ENCODE peak calls at places on chromosomes 2 and 18, in four cellular contexts. One of them, this sample, is unnamed.

GRCh38 chr2:18749912-18750526 is 160.7 kb upstream of the NT5C1B start:
- DNase-seq in H1: no peak
- DNase-seq in HepG2: peak
- DNase-seq in K562: no peak
- DNase-seq in this sample: peak

GRCh38 chr18:9095297-9096012 is 7.0 kb upstream of the NDUFV2 start:
- DNase-seq in K562: peak
- DNase-seq in H1: no peak
- DNase-seq in HepG2: peak
- DNase-seq in this sample: no peak

GRCh38 chr2:10236571-10237391 is 65.9 kb upstream of the HPCAL1 start:
- DNase-seq in HepG2: no peak
- DNase-seq in K562: no peak
- DNase-seq in H1: no peak
- DNase-seq in this sample: no peak

GRCh38 chr2:175430236-175430635 is 248.7 kb upstream of the ATP5MC3 start:
- DNase-seq in K562: no peak
- DNase-seq in HepG2: no peak
- DNase-seq in H1: no peak
- DNase-seq in this sample: no peak

GRCh38 chr2:60966465-60967405 is 50.8 kb upstream of the PEX13 start:
- DNase-seq in K562: no peak
- DNase-seq in HepG2: no peak
- DNase-seq in H1: no peak
- DNase-seq in this sample: no peak

GRCh38 chr2:8889978-8890377 is 52.6 kb upstream of the KIDINS220 start:
- DNase-seq in HepG2: no peak
- DNase-seq in K562: no peak
- DNase-seq in H1: no peak
- DNase-seq in this sample: no peak

GRCh38 chr18:5890261-5890605 is 5.1 kb downstream of the TMEM200C start:
- DNase-seq in H1: no peak
- DNase-seq in HepG2: peak
- DNase-seq in K562: no peak
- DNase-seq in this sample: no peak

GRCh38 chr18:3816601-3817363 is 366.8 kb downstream of the TGIF1 start:
- DNase-seq in HepG2: peak
- DNase-seq in K562: no peak
- DNase-seq in H1: no peak
- DNase-seq in this sample: no peak

GRCh38 chr2:25690058-25690457 is 16.7 kb upstream of the DTNB start:
- DNase-seq in H1: no peak
- DNase-seq in K562: no peak
- DNase-seq in HepG2: peak
- DNase-seq in this sample: peak

GRCh38 chr2:29343830-29344229 is 228.6 kb downstream of the CLIP4 start:
- DNase-seq in K562: no peak
- DNase-seq in H1: no peak
- DNase-seq in HepG2: no peak
- DNase-seq in this sample: no peak

GRCh38 chr2:157480182-157480961 is 36.5 kb upstream of the CYTIP start:
- DNase-seq in HepG2: no peak
- DNase-seq in H1: no peak
- DNase-seq in K562: no peak
- DNase-seq in this sample: no peak

GRCh38 chr18:77223653-77224052 is 26.0 kb upstream of the GALR1 start:
- DNase-seq in K562: no peak
- DNase-seq in HepG2: no peak
- DNase-seq in H1: no peak
- DNase-seq in this sample: no peak

GRCh38 chr2:23381084-23381483 is 3.9 kb upstream of the KLHL29 start:
- DNase-seq in HepG2: peak
- DNase-seq in H1: no peak
- DNase-seq in K562: no peak
- DNase-seq in this sample: peak

GRCh38 chr18:13271512-13271911 is 53.0 kb downstream of the LDLRAD4 start:
- DNase-seq in HepG2: peak
- DNase-seq in K562: no peak
- DNase-seq in H1: no peak
- DNase-seq in this sample: no peak

GRCh38 chr2:238865015-238865719 is 17.3 kb downstream of the TWIST2 start:
- DNase-seq in H1: no peak
- DNase-seq in HepG2: no peak
- DNase-seq in K562: no peak
- DNase-seq in this sample: no peak

GRCh38 chr2:33121925-33122324 is 175.2 kb downstream of the LTBP1 start:
- DNase-seq in K562: peak
- DNase-seq in HepG2: no peak
- DNase-seq in H1: no peak
- DNase-seq in this sample: no peak

GRCh38 chr2:159653962-159654361 is 37.6 kb upstream of the BAZ2B start:
- DNase-seq in HepG2: no peak
- DNase-seq in K562: no peak
- DNase-seq in H1: no peak
- DNase-seq in this sample: no peak

GRCh38 chr18:58687871-58688308 is 16.6 kb downstream of the MALT1 start:
- DNase-seq in H1: no peak
- DNase-seq in HepG2: no peak
- DNase-seq in K562: no peak
- DNase-seq in this sample: no peak

GRCh38 chr2:207155516-207155915 is 10.2 kb downstream of the KLF7 start:
- DNase-seq in K562: no peak
- DNase-seq in HepG2: no peak
- DNase-seq in H1: no peak
- DNase-seq in this sample: no peak

GRCh38 chr2:42163444-42164045 is 5.6 kb upstream of the EML4 start:
- DNase-seq in K562: no peak
- DNase-seq in H1: no peak
- DNase-seq in HepG2: no peak
- DNase-seq in this sample: no peak

GRCh38 chr2:62578837-62579640 is 73.0 kb upstream of the TMEM17 start:
- DNase-seq in K562: no peak
- DNase-seq in HepG2: peak
- DNase-seq in H1: no peak
- DNase-seq in this sample: no peak

GRCh38 chr2:152925540-152926448 is 207.4 kb downstream of the ARL6IP6 start:
- DNase-seq in K562: peak
- DNase-seq in H1: peak
- DNase-seq in HepG2: peak
- DNase-seq in this sample: no peak

GRCh38 chr2:98445708-98446577 is 1.3 kb downstream of the INPP4A start:
- DNase-seq in HepG2: no peak
- DNase-seq in K562: peak
- DNase-seq in H1: no peak
- DNase-seq in this sample: no peak

GRCh38 chr2:1809726-1810125 is 65.4 kb upstream of the PXDN start:
- DNase-seq in HepG2: no peak
- DNase-seq in K562: no peak
- DNase-seq in H1: no peak
- DNase-seq in this sample: no peak

GRCh38 chr2:238161291-238162051 is 2.7 kb downstream of the ERFE start:
- DNase-seq in H1: no peak
- DNase-seq in HepG2: no peak
- DNase-seq in K562: no peak
- DNase-seq in this sample: no peak

GRCh38 chr2:11701831-11702301 is 31.9 kb upstream of the NTSR2 start:
- DNase-seq in HepG2: no peak
- DNase-seq in H1: no peak
- DNase-seq in K562: no peak
- DNase-seq in this sample: no peak

GRCh38 chr2:67871696-67872320 is 191.0 kb downstream of the C1D start:
- DNase-seq in HepG2: no peak
- DNase-seq in K562: no peak
- DNase-seq in H1: no peak
- DNase-seq in this sample: no peak

GRCh38 chr18:3466051-3466450 is 16.1 kb downstream of the TGIF1 start:
- DNase-seq in HepG2: no peak
- DNase-seq in H1: no peak
- DNase-seq in K562: no peak
- DNase-seq in this sample: no peak

GRCh38 chr2:3612639-3613523 is 18.0 kb downstream of the COLEC11 start:
- DNase-seq in HepG2: no peak
- DNase-seq in H1: no peak
- DNase-seq in K562: no peak
- DNase-seq in this sample: no peak

GRCh38 chr2:218323526-218324472 is 31.5 kb upstream of the TMBIM1 start:
- DNase-seq in H1: peak
- DNase-seq in HepG2: peak
- DNase-seq in K562: no peak
- DNase-seq in this sample: peak
- TF ChIP-seq JUND in H1: no peak
- TF ChIP-seq JUND in HepG2: peak
- TF ChIP-seq JUND in K562: no peak
- TF ChIP-seq JUND in this sample: no peak

DNA sequence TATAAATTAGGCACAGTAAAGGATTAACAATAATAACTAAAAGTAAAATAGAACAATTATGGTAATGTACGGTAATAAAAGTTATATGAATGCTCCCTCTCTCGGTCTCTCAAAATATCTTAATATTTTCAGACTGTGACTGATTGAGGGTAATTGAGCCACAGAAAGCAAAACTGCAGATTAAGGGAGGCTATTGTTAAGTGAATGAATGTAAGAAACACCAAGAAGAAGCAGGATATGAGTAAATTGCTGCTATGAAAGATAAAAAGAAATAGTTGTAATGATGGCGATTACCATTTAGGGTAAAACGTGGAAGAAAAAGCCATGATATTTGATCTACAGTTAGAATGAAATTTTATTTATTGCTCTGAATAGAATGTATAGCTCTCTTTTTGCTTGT is 24.1 kb downstream of the GULP1 start:
- DNase-seq in K562: no peak
- DNase-seq in HepG2: no peak
- DNase-seq in H1: no peak
- DNase-seq in this sample: no peak
- TF ChIP-seq JUND in K562: no peak
- TF ChIP-seq JUND in HepG2: no peak
- TF ChIP-seq JUND in H1: no peak
- TF ChIP-seq JUND in this sample: no peak

GRCh38 chr18:46276736-46277135 is 172.6 kb downstream of the HAUS1 start:
- DNase-seq in K562: no peak
- DNase-seq in HepG2: no peak
- DNase-seq in H1: no peak
- DNase-seq in this sample: no peak

GRCh38 chr18:46279673-46280072 is 175.5 kb downstream of the HAUS1 start:
- DNase-seq in HepG2: no peak
- DNase-seq in K562: no peak
- DNase-seq in H1: no peak
- DNase-seq in this sample: no peak

GRCh38 chr18:46281185-46282176 is 177.3 kb downstream of the HAUS1 start:
- DNase-seq in K562: peak
- DNase-seq in H1: peak
- DNase-seq in HepG2: peak
- DNase-seq in this sample: peak

GRCh38 chr18:46282177-46282570 is 178.0 kb downstream of the HAUS1 start:
- DNase-seq in HepG2: no peak
- DNase-seq in H1: no peak
- DNase-seq in K562: no peak
- DNase-seq in this sample: no peak

GRCh38 chr18:46278481-46279465 is 174.6 kb downstream of the HAUS1 start:
- DNase-seq in H1: no peak
- DNase-seq in HepG2: no peak
- DNase-seq in K562: no peak
- DNase-seq in this sample: no peak
- TF ChIP-seq JUND in H1: no peak
- TF ChIP-seq JUND in HepG2: no peak
- TF ChIP-seq JUND in K562: no peak
- TF ChIP-seq JUND in this sample: no peak

DNA sequence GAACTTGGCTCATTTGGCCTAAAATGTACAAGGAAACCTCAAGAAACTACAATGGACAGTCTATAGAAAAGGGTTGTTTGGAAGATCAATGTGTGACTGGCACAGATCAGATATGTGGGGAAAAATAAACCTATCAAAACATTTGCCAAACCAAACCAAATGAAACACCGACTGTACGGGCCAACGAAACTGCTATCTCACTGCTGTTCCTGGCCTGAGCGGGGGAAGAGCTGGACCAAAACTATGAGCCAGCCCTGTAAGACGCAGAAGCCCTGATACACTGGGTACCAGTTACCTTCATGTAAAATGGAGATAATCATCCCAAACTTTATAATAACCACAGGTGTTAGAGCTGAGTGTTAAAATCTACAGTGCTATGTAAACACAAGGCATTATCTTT is 11.7 kb downstream of the CDC42EP3 start:
- DNase-seq in H1: no peak
- DNase-seq in K562: no peak
- DNase-seq in HepG2: no peak
- DNase-seq in this sample: no peak
- TF ChIP-seq JUND in H1: no peak
- TF ChIP-seq JUND in K562: no peak
- TF ChIP-seq JUND in HepG2: no peak
- TF ChIP-seq JUND in this sample: no peak

DNA sequence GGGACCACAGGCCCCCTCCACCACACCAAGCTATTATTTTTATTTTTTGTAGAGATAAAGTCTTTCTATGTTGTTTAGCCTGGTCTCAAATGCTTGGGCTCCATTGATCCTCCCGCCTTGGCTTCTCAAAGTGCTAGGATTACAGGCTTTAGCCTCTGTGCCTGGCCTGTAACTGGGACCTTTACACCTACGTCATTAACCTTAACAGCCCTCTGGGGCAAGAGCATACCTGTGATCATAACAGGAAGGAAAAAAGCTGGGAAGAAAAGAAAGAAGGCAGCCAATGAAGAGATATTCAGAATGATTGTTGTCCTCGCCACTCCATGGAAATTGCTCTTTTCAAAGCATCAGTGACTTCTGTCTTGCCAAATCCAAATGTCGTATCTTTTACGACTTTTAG is 338.2 kb downstream of the LRRTM1 start:
- DNase-seq in HepG2: no peak
- DNase-seq in K562: no peak
- DNase-seq in H1: no peak
- DNase-seq in this sample: no peak
- TF ChIP-seq JUND in HepG2: no peak
- TF ChIP-seq JUND in K562: no peak
- TF ChIP-seq JUND in H1: no peak
- TF ChIP-seq JUND in this sample: no peak